ENCODE peak calls at places on chromosomes 12 and 14, in six cellular contexts. H is heart left ventricle, X is left lung, O is esophagus squamous epithelium, L is hepatocyte, N is pancreas. W is an unnamed sample.
A peak's percentile ranks its signal among the peaks of the same experiment; 100 is the strongest.

GRCh38 chr14:101273091-101273490 is 288.2 kb upstream of the DIO3 start:
- DNase-seq in X (no peak), O (no peak), N (no peak), H (no peak), L (no peak), W (no peak)

GRCh38 chr14:100712490-100712889 is 14.2 kb upstream of the DLK1 start:
- DNase-seq in X (no peak), N (peak; percentile 76), L (no peak), O (no peak), H (no peak), W (no peak)

GRCh38 chr14:24818054-24818822 is 184.2 kb upstream of the GZMB start:
- DNase-seq in H (no peak), O (no peak), X (no peak), L (peak; percentile 75), N (peak; percentile 55), W (no peak)

GRCh38 chr12:101959607-101960006 is 82.2 kb downstream of the DRAM1 start:
- DNase-seq in X (no peak), L (no peak), N (no peak), H (no peak), O (no peak), W (no peak)

GRCh38 chr12:20196767-20197166 is 171.6 kb upstream of the PDE3A start:
- DNase-seq in O (no peak), N (no peak), L (no peak), H (no peak), X (no peak), W (no peak)

GRCh38 chr12:51307655-51308593 is 16.1 kb downstream of the BIN2 start:
- DNase-seq in X (no peak), L (peak; percentile 64), O (no peak), H (no peak), N (no peak), W (no peak)

GRCh38 chr14:68047910-68048309 is 228.3 kb downstream of the RAD51B start:
- DNase-seq in N (no peak), H (no peak), O (no peak), X (no peak), L (no peak), W (no peak)

GRCh38 chr12:78778339-78778738 is 86.2 kb upstream of the SYT1 start:
- DNase-seq in L (no peak), X (no peak), N (no peak), H (no peak), O (no peak), W (no peak)

GRCh38 chr12:96219700-96220206 is 25.6 kb downstream of the ELK3 start:
- DNase-seq in L (peak; percentile 80), N (no peak), H (no peak), O (peak; percentile 27), X (peak; percentile 89), W (no peak)

GRCh38 chr14:89176090-89176757 is 240.8 kb downstream of the FOXN3 start:
- DNase-seq in O (no peak), L (peak; percentile 43), X (no peak), N (no peak), H (no peak), W (no peak)

GRCh38 chr12:89153341-89153740 is 199.0 kb downstream of the DUSP6 start:
- DNase-seq in L (no peak), H (no peak), N (no peak), O (no peak), X (no peak), W (no peak)

GRCh38 chr14:22547309-22547947 is 41.6 kb downstream of the DAD1 start:
- DNase-seq in X (no peak), N (no peak), H (peak; percentile 62), L (no peak), O (no peak), W (no peak)

GRCh38 chr14:103207404-103208072 is 84.3 kb downstream of the TNFAIP2 start:
- DNase-seq in H (no peak), O (no peak), L (peak; percentile 59), X (no peak), N (no peak), W (no peak)

GRCh38 chr12:57240926-57241555 is 9.9 kb downstream of the STAC3 start:
- DNase-seq in N (no peak), O (no peak), X (no peak), L (no peak), H (no peak), W (no peak)

GRCh38 chr12:14193623-14194022 is 171.9 kb upstream of the ATF7IP start:
- DNase-seq in H (no peak), N (no peak), X (no peak), O (no peak), L (no peak), W (no peak)

DNA sequence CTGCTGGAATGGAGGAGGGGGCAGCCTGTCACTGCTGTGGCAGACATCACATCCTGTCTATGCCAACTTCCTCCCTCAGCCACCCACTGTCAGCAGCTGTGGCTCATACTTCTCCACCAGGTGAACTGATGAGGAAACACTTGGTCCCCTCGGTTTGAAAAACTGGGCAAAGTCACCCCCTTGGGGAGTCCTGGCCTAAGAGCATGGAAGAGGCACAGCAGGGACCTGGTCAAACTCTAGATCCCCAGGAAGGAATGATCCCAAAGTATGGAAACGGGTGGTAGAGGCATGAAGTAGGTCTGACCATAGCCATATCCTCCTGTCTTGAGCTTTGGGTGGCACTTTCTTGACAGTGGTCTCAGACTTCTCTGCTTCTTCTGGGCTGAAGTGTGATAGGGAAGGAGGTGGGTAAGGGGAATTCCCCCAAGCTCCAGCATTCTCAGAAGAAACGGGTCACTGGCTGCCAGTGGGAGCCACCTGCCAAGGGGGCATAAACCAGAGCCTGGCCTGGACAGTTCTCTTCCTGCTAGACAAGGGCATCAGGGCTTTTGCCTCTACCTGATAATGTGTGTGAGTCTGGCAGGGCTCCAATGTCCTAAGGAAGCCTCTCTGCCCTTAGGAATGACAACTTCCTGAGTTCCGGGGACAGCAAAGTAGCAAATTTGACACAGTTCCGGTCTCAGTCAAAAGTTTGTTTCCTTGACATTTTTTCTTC is 36.0 kb downstream of the FMNL3 start:
- DNase-seq in O (no peak), X (no peak), N (no peak), L (no peak), H (no peak), W (no peak)
- TF ChIP-seq CTCF in O (no peak), X (no peak), N (no peak), L (no peak), H (no peak), W (no peak)

DNA sequence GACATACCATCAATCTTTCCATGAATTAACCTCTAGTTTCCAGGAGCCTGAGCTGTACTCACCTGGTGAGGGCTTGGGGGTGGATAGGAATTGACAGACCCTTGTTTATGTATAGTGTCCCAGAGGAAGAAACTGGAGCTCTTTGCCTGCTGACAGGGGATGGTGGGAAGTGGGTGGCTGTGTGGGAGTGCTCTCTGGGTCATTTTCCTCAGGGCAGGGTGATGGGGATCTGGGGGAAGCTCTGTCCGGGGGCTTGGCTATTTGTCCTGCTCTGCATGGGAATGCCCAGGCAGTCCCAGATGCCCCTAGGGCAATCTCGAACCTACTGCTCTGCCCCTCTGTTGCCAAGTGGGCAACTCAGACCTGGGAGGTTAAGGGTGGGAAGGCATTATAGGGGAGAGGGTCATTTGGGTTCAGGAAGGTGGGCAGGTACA is 21.8 kb upstream of the DHRS2 start:
- DNase-seq in N (no peak), H (no peak), O (no peak), X (no peak), L (no peak), W (no peak)
- H3K27me3 ChIP-seq in N (no peaks in the 10 kb centered on the region), H (peaks cover 10% of the 10 kb centered on the region), O (peaks cover 15% of the 10 kb centered on the region), X (no peaks in the 10 kb centered on the region), L (no peaks in the 10 kb centered on the region), W (no peaks in the 10 kb centered on the region)

DNA sequence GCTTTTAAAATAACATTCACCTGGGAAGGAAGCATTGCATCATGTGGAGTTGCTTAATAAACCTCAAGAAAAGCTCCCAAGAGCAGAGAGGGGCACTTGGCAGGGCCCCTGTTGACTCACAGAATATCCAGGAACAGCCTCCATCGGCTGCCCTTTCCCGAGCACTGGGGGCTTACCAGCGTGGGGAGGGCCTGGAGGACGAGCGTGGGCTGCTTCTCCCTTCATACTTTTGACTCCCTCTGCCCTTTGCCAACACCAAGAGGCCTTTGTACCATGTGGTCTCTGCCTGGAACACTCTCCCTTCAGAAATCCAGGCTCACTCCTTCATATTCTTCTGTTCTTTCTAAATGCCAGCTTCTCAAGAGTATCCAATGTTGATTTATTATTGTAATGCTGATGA is 492.1 kb upstream of the TMEM132C start:
- DNase-seq in L (no peak), N (no peak), X (no peak), O (no peak), H (no peak), W (no peak)
- H3K9me3 ChIP-seq in L (no peaks in the 10 kb centered on the region), N (no peaks in the 10 kb centered on the region), X (no peaks in the 10 kb centered on the region), O (no peaks in the 10 kb centered on the region), H (no peaks in the 10 kb centered on the region), W (no peaks in the 10 kb centered on the region)

GRCh38 chr14:50340945-50341344 is 28.8 kb downstream of the DMAC2L start:
- DNase-seq in N (no peak), O (no peak), H (no peak), L (no peak), X (no peak), W (no peak)
- TF ChIP-seq CTCF in N (no peak), O (no peak), H (no peak), L (no peak), X (no peak), W (no peak)

DNA sequence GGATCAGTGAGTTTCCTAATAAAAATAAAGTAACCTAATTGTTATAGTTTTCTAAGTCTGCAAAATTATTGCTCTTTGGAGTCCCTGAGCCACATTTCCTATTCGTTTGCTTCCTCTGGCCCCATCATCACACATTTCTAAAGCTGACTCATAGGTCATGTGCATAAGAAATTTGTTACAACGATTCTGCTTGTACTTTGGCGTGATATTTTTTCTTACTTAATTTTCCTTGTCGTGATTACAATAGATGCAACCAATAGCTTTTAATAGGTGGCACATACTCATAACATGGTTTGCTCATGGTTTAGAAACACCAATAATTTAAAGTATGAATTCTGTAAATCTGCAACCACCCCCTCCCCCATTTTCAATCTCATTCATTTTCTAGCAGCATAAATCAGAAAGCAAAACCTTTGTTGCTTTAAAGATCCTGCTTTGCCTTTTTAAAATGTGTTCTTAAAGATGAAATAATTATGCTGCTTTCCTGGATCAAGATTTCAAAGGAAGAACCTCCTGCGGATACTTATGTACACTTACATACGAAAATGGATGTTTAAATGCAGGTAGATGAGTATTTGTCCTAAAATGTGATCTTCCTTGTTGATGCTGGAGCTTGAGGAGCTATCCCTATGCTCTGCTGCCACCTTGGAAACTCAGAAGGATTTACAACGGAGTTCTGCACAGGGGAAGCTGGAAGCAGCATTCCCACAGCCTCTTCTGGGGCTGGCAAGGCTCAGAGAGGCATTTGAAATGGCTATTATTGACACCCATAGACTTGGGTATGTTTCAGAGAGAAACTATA is 1.7 kb upstream of the FLRT2 start:
- DNase-seq in X (no peak), L (peak; percentile 81), H (no peak), N (peak; percentile 42), O (no peak), W (no peak)
- H3K27me3 ChIP-seq in X (peaks cover 62% of the 10 kb centered on the region), L (peaks cover 6% of the 10 kb centered on the region), H (peaks cover 33% of the 10 kb centered on the region), N (no peaks in the 10 kb centered on the region), O (peaks cover 48% of the 10 kb centered on the region), W (no peaks in the 10 kb centered on the region)

DNA sequence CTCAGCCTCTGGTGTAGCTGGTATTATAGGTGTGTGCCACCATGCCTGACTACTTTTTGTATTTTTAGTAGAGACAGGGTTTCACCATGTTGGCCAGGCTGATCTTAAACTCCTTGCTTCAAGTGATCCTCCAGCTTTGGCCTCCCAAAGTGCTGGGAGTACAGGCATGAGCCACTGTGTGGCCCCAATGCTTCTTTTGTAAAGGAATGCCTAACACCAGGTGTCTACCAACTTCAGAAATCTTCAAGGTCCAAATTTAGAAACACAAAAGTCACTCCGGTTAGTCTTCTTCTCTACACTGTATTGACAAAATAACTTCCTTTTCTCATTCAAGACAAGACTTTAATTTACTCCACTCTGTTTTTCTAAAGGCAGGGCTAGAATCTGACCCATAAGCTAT is 188.7 kb downstream of the PRKD1 start:
- DNase-seq in H (no peak), O (no peak), X (no peak), N (no peak), L (no peak), W (no peak)
- H3K9me3 ChIP-seq in H (no peaks in the 10 kb centered on the region), O (no peaks in the 10 kb centered on the region), X (no peaks in the 10 kb centered on the region), N (no peaks in the 10 kb centered on the region), L (no peaks in the 10 kb centered on the region), W (no peaks in the 10 kb centered on the region)

W was measured in thoracic aorta.